ENCODE peak calls at places on chromosome 6, in eight cellular contexts. One of them, this sample, is unnamed.

GRCh38 chr6:151154418-151154817 is 85.3 kb upstream of the AKAP12 start:
- DNase-seq in AG04450: no peak
- DNase-seq in fibroblast of the aortic adventitia: peak
- DNase-seq in RWPE2: no peak
- DNase-seq in uterus: peak
- DNase-seq in GM20000: no peak
- DNase-seq in OCI-LY7: no peak
- DNase-seq in heart right ventricle: peak
- DNase-seq in this sample: no peak

GRCh38 chr6:157034433-157035230 is 257.5 kb downstream of the ARID1B start:
- DNase-seq in AG04450: no peak
- DNase-seq in fibroblast of the aortic adventitia: peak
- DNase-seq in RWPE2: no peak
- DNase-seq in uterus: no peak
- DNase-seq in GM20000: peak
- DNase-seq in OCI-LY7: peak
- DNase-seq in heart right ventricle: no peak
- DNase-seq in this sample: no peak

GRCh38 chr6:3471711-3472110 is 14.9 kb upstream of the SLC22A23 start:
- DNase-seq in AG04450: no peak
- DNase-seq in fibroblast of the aortic adventitia: peak
- DNase-seq in RWPE2: no peak
- DNase-seq in uterus: no peak
- DNase-seq in GM20000: no peak
- DNase-seq in OCI-LY7: no peak
- DNase-seq in heart right ventricle: no peak
- DNase-seq in this sample: no peak

GRCh38 chr6:25942561-25943147 is 12.2 kb upstream of the SLC17A2 start:
- DNase-seq in AG04450: no peak
- DNase-seq in fibroblast of the aortic adventitia: peak
- DNase-seq in RWPE2: no peak
- DNase-seq in uterus: no peak
- DNase-seq in GM20000: peak
- DNase-seq in OCI-LY7: peak
- DNase-seq in heart right ventricle: no peak
- DNase-seq in this sample: no peak

GRCh38 chr6:157217894-157218370 is 105.4 kb downstream of the TMEM242 start:
- DNase-seq in AG04450: no peak
- DNase-seq in fibroblast of the aortic adventitia: no peak
- DNase-seq in RWPE2: no peak
- DNase-seq in uterus: peak
- DNase-seq in GM20000: no peak
- DNase-seq in OCI-LY7: no peak
- DNase-seq in heart right ventricle: peak
- DNase-seq in this sample: no peak

GRCh38 chr6:90610671-90611542 is 24.0 kb upstream of the MAP3K7 start:
- DNase-seq in AG04450: no peak
- DNase-seq in fibroblast of the aortic adventitia: peak
- DNase-seq in RWPE2: peak
- DNase-seq in uterus: peak
- DNase-seq in GM20000: peak
- DNase-seq in OCI-LY7: peak
- DNase-seq in heart right ventricle: peak
- DNase-seq in this sample: peak

GRCh38 chr6:87483929-87484328 is 11.2 kb downstream of the SLC35A1 start:
- DNase-seq in AG04450: no peak
- DNase-seq in fibroblast of the aortic adventitia: no peak
- DNase-seq in RWPE2: no peak
- DNase-seq in uterus: no peak
- DNase-seq in GM20000: no peak
- DNase-seq in OCI-LY7: peak
- DNase-seq in heart right ventricle: peak
- DNase-seq in this sample: peak

GRCh38 chr6:72554203-72554564 is 67.7 kb upstream of the KCNQ5 start:
- DNase-seq in AG04450: no peak
- DNase-seq in fibroblast of the aortic adventitia: peak
- DNase-seq in RWPE2: no peak
- DNase-seq in uterus: no peak
- DNase-seq in GM20000: no peak
- DNase-seq in OCI-LY7: no peak
- DNase-seq in heart right ventricle: no peak
- DNase-seq in this sample: no peak

GRCh38 chr6:44668391-44668930 is 281.0 kb downstream of the CDC5L start:
- DNase-seq in AG04450: no peak
- DNase-seq in fibroblast of the aortic adventitia: no peak
- DNase-seq in RWPE2: no peak
- DNase-seq in uterus: no peak
- DNase-seq in GM20000: no peak
- DNase-seq in OCI-LY7: no peak
- DNase-seq in heart right ventricle: no peak
- DNase-seq in this sample: no peak

GRCh38 chr6:138402833-138403187 is 1.2 kb upstream of the HEBP2 start:
- DNase-seq in AG04450: no peak
- DNase-seq in fibroblast of the aortic adventitia: no peak
- DNase-seq in RWPE2: no peak
- DNase-seq in uterus: no peak
- DNase-seq in GM20000: no peak
- DNase-seq in OCI-LY7: no peak
- DNase-seq in heart right ventricle: no peak
- DNase-seq in this sample: no peak

GRCh38 chr6:32954983-32955802 is 2.3 kb upstream of the HLA-DMA start:
- DNase-seq in AG04450: no peak
- DNase-seq in fibroblast of the aortic adventitia: no peak
- DNase-seq in RWPE2: no peak
- DNase-seq in uterus: no peak
- DNase-seq in GM20000: no peak
- DNase-seq in OCI-LY7: peak
- DNase-seq in heart right ventricle: no peak
- DNase-seq in this sample: peak
- TF ChIP-seq CTCF in AG04450: peak
- TF ChIP-seq CTCF in fibroblast of the aortic adventitia: peak
- TF ChIP-seq CTCF in RWPE2: peak
- TF ChIP-seq CTCF in uterus: no peak
- TF ChIP-seq CTCF in GM20000: peak
- TF ChIP-seq CTCF in OCI-LY7: peak
- TF ChIP-seq CTCF in heart right ventricle: peak
- TF ChIP-seq CTCF in this sample: peak

GRCh38 chr6:13327691-13328075 is 654 bp downstream of the TBC1D7 start:
- DNase-seq in AG04450: no peak
- DNase-seq in fibroblast of the aortic adventitia: peak
- DNase-seq in RWPE2: no peak
- DNase-seq in uterus: no peak
- DNase-seq in GM20000: no peak
- DNase-seq in OCI-LY7: peak
- DNase-seq in heart right ventricle: no peak
- DNase-seq in this sample: peak

GRCh38 chr6:13328875-13329183 is 492 bp upstream of the TBC1D7 start:
- DNase-seq in AG04450: no peak
- DNase-seq in fibroblast of the aortic adventitia: no peak
- DNase-seq in RWPE2: no peak
- DNase-seq in uterus: no peak
- DNase-seq in GM20000: no peak
- DNase-seq in OCI-LY7: no peak
- DNase-seq in heart right ventricle: no peak
- DNase-seq in this sample: no peak

GRCh38 chr6:13331516-13332348 is 3.4 kb upstream of the TBC1D7 start:
- DNase-seq in AG04450: no peak
- DNase-seq in fibroblast of the aortic adventitia: peak
- DNase-seq in RWPE2: no peak
- DNase-seq in uterus: no peak
- DNase-seq in GM20000: peak
- DNase-seq in OCI-LY7: peak
- DNase-seq in heart right ventricle: no peak
- DNase-seq in this sample: no peak

GRCh38 chr6:13332349-13332706 is 4.0 kb upstream of the TBC1D7 start:
- DNase-seq in AG04450: no peak
- DNase-seq in fibroblast of the aortic adventitia: no peak
- DNase-seq in RWPE2: no peak
- DNase-seq in uterus: no peak
- DNase-seq in GM20000: no peak
- DNase-seq in OCI-LY7: no peak
- DNase-seq in heart right ventricle: no peak
- DNase-seq in this sample: no peak

DNA sequence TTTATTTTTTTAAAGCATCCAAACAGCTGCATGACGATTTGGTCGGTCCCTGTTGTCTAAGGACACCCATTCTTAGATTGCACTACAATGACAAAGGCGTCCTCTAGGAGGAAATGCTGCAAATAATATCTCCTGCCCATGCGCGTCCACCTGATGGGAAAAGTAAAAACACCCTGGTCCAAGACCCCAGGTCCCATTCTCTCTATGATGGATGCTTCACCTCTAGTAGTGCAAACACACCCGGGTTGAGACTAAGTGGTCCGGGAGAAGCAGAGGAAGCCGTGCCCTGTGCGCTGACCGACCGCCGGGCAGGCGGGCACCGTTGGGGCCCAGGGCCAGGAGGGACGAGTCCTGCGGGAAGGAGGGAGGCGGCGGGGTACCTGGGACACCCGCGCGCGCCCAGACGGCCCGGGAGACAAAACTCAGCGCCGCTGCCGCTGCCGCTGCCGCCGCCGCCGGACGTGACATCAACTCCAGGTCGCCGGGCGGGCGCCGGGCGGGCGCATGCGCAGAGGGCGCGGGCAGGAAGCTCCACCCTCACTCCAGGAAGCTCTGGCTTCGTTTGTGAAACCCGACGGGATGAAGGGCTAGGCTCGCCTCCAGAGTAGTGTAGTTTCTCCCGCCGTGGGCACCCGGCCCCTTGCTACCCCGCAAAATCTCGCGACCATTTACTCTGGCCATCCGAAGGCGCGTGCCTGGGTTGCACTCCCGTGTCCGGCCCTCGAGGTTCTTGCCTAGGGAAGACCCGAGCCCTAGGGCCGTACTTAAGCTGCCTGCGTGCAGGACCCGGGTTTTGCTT is at the start of gene TBC1D7:
- DNase-seq in AG04450: peak
- DNase-seq in fibroblast of the aortic adventitia: peak
- DNase-seq in RWPE2: peak
- DNase-seq in uterus: peak
- DNase-seq in GM20000: peak
- DNase-seq in OCI-LY7: peak
- DNase-seq in heart right ventricle: peak
- DNase-seq in this sample: peak
- TF ChIP-seq CTCF in AG04450: no peak
- TF ChIP-seq CTCF in fibroblast of the aortic adventitia: peak
- TF ChIP-seq CTCF in RWPE2: peak
- TF ChIP-seq CTCF in uterus: peak
- TF ChIP-seq CTCF in GM20000: no peak
- TF ChIP-seq CTCF in OCI-LY7: no peak
- TF ChIP-seq CTCF in heart right ventricle: no peak
- TF ChIP-seq CTCF in this sample: peak

DNA sequence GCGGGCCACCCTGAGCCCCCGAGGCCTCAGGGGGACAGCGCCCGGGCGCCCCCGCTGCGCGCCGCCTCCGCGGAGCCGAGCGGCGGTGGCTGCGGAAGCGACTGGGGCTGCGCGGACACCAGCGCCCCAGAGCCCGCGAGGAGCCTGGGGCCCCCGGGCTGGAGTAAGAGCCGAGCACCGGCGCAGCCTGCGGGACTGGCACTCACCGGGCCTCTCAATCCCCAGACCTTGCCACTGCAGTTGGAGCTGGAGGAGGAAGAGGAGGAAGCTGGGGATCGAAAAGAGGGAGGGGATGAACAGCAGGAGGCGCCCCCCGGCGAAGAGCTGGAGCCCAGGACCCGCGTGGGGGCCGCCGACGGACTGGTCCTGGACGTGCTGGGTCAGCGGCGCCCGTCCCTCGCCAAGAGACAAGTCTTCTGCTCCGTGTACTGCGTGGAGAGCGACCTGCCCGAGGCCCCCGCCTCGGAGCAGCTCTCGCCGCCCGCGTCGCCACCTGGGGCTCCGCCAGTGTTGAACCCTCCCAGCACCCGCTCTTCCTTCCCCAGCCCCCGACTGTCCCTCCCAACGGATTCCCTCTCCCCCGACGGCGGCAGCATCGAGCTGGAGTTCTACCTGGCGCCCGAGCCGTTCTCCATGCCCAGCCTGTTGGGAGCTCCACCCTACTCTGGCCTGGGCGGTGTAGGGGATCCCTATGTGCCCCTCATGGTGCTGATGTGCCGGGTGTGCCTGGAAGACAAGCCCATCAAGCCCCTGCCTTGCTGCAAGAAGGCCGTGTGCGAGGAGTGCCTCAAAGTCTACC is 579 bp downstream of the RNF217 start:
- DNase-seq in AG04450: no peak
- DNase-seq in fibroblast of the aortic adventitia: peak
- DNase-seq in RWPE2: no peak
- DNase-seq in uterus: peak
- DNase-seq in GM20000: peak
- DNase-seq in OCI-LY7: no peak
- DNase-seq in heart right ventricle: peak
- DNase-seq in this sample: no peak
- TF ChIP-seq CTCF in AG04450: peak
- TF ChIP-seq CTCF in fibroblast of the aortic adventitia: peak
- TF ChIP-seq CTCF in RWPE2: peak
- TF ChIP-seq CTCF in uterus: no peak
- TF ChIP-seq CTCF in GM20000: no peak
- TF ChIP-seq CTCF in OCI-LY7: no peak
- TF ChIP-seq CTCF in heart right ventricle: peak
- TF ChIP-seq CTCF in this sample: no peak

GRCh38 chr6:12815884-12816600 is 99.5 kb downstream of the PHACTR1 start:
- DNase-seq in AG04450: no peak
- DNase-seq in fibroblast of the aortic adventitia: no peak
- DNase-seq in RWPE2: no peak
- DNase-seq in uterus: no peak
- DNase-seq in GM20000: no peak
- DNase-seq in OCI-LY7: no peak
- DNase-seq in heart right ventricle: no peak
- DNase-seq in this sample: no peak

GRCh38 chr6:12813321-12813720 is 96.8 kb downstream of the PHACTR1 start:
- DNase-seq in AG04450: no peak
- DNase-seq in fibroblast of the aortic adventitia: no peak
- DNase-seq in RWPE2: no peak
- DNase-seq in uterus: no peak
- DNase-seq in GM20000: no peak
- DNase-seq in OCI-LY7: no peak
- DNase-seq in heart right ventricle: no peak
- DNase-seq in this sample: no peak

GRCh38 chr6:12818324-12818723 is 101.8 kb downstream of the PHACTR1 start:
- DNase-seq in AG04450: no peak
- DNase-seq in fibroblast of the aortic adventitia: no peak
- DNase-seq in RWPE2: no peak
- DNase-seq in uterus: no peak
- DNase-seq in GM20000: no peak
- DNase-seq in OCI-LY7: no peak
- DNase-seq in heart right ventricle: no peak
- DNase-seq in this sample: no peak

GRCh38 chr6:12811519-12811918 is 95.0 kb downstream of the PHACTR1 start:
- DNase-seq in AG04450: no peak
- DNase-seq in fibroblast of the aortic adventitia: no peak
- DNase-seq in RWPE2: no peak
- DNase-seq in uterus: no peak
- DNase-seq in GM20000: no peak
- DNase-seq in OCI-LY7: no peak
- DNase-seq in heart right ventricle: no peak
- DNase-seq in this sample: no peak

DNA sequence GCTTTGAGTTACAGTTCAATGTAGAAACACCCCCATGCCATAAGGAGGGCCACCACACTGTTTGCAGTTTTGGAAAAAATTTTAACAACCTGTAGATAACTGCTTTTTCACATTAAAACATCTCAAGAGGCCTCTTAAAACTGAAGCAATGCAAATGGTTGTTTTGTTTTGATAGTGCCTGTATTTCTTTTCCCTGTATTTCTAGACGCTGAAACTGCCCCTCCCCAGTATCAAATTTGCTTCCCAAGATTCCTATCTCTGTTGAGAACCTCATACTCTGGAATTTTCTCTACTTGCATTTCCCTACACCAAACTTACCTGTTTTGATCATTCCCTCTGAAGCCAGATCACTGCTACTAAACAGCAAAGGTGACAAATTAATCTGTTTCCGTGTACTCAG is 98.5 kb downstream of the PHACTR1 start:
- DNase-seq in AG04450: no peak
- DNase-seq in fibroblast of the aortic adventitia: no peak
- DNase-seq in RWPE2: no peak
- DNase-seq in uterus: no peak
- DNase-seq in GM20000: no peak
- DNase-seq in OCI-LY7: no peak
- DNase-seq in heart right ventricle: no peak
- DNase-seq in this sample: no peak
- TF ChIP-seq CTCF in AG04450: no peak
- TF ChIP-seq CTCF in fibroblast of the aortic adventitia: no peak
- TF ChIP-seq CTCF in RWPE2: no peak
- TF ChIP-seq CTCF in uterus: no peak
- TF ChIP-seq CTCF in GM20000: no peak
- TF ChIP-seq CTCF in OCI-LY7: no peak
- TF ChIP-seq CTCF in heart right ventricle: no peak
- TF ChIP-seq CTCF in this sample: no peak

This sample was measured in activated CD8-positive, alpha-beta T cell treated with anti-CD3 and anti-CD28 coated beads for 36 hours.